ENCODE peak calls at places on chromosomes 1 and 21, in nine cellular contexts. F is ovary, U is OCI-LY7, X is bronchial epithelial cell, C is GM13977, Q is NB4, J is psoas muscle, G is mucosa of descending colon, D is heart left ventricle. Z is an unnamed sample.

GRCh38 chr21:30168086-30168485 is 1.5 kb upstream of the CLDN17 start:
- DNase-seq in F (no peak), U (no peak), X (peak; percentile 77), C (no peak), Q (no peak), J (no peak), G (no peak), D (no peak), Z (no peak)

GRCh38 chr1:214767221-214767620 is 164.2 kb downstream of the CENPF start:
- DNase-seq in F (no peak), U (no peak), X (no peak), C (no peak), Q (no peak), J (no peak), G (no peak), D (no peak), Z (no peak)

GRCh38 chr1:66271904-66272254 is 262.1 kb upstream of the SGIP1 start:
- DNase-seq in F (peak; percentile 49), U (peak; percentile 42), X (peak; percentile 75), C (no peak), Q (no peak), J (peak; percentile 67), G (peak; percentile 51), D (peak; percentile 75), Z (no peak)

GRCh38 chr1:96233422-96233821 is 488.2 kb upstream of the PTBP2 start:
- DNase-seq in F (no peak), U (no peak), X (no peak), C (no peak), Q (no peak), J (no peak), G (no peak), D (no peak), Z (no peak)

GRCh38 chr1:232628335-232629214 is 1.4 kb downstream of the SIPA1L2 start:
- DNase-seq in F (no peak), U (peak; percentile 66), X (peak; percentile 48), C (no peak), Q (peak; percentile 54), J (no peak), G (no peak), D (no peak), Z (no peak)

GRCh38 chr1:53430779-53431178 is 28.4 kb upstream of the DMRTB1 start:
- DNase-seq in F (no peak), U (no peak), X (no peak), C (no peak), Q (no peak), J (no peak), G (no peak), D (no peak), Z (no peak)

GRCh38 chr1:59238993-59239392 is 57.9 kb upstream of the FGGY start:
- DNase-seq in F (no peak), U (no peak), X (no peak), C (no peak), Q (no peak), J (no peak), G (peak; percentile 19), D (no peak), Z (no peak)

GRCh38 chr1:232463226-232463625 is 166.7 kb downstream of the SIPA1L2 start:
- DNase-seq in F (no peak), U (no peak), X (no peak), C (no peak), Q (no peak), J (no peak), G (no peak), D (no peak), Z (no peak)

GRCh38 chr1:88063605-88064004 is 620.5 kb upstream of the PKN2 start:
- DNase-seq in F (no peak), U (no peak), X (peak; percentile 33), C (no peak), Q (no peak), J (no peak), G (no peak), D (no peak), Z (no peak)

GRCh38 chr1:218674280-218674773 is 329.2 kb downstream of the TGFB2 start:
- DNase-seq in F (peak; percentile 11), U (no peak), X (peak; percentile 74), C (no peak), Q (peak; percentile 11), J (no peak), G (no peak), D (peak; percentile 12), Z (no peak)

GRCh38 chr1:42815938-42816599 is 853 bp upstream of the ERMAP start:
- DNase-seq in F (no peak), U (peak; percentile 3), X (peak; percentile 28), C (peak; percentile 18), Q (peak; percentile 34), J (no peak), G (peak; percentile 12), D (no peak), Z (no peak)

GRCh38 chr1:41338820-41339219 is 22.4 kb upstream of the FOXO6 start:
- DNase-seq in F (no peak), U (no peak), X (no peak), C (no peak), Q (no peak), J (no peak), G (no peak), D (no peak), Z (no peak)

GRCh38 chr1:62247391-62248168 is 52.9 kb downstream of the L1TD1 start:
- DNase-seq in F (no peak), U (no peak), X (no peak), C (no peak), Q (no peak), J (no peak), G (no peak), D (no peak), Z (no peak)

DNA sequence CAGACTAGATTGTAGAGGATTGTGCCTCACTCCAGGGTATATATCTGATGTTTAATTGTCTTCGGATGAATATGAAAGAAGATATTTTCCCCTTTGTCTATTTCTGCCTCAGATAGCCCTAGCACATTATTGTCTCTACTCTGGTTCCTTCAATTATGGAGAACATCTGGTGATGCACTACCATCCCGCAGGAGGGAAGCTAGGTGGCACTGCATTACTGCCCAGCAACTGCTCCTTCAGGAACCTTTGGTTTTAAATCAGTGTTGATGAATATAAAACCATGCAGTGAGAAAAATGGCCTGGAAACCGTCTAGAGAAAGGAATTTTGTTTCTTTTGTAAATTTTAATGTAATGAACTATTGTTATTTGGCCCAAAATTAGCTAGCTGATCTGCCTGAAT is 68.5 kb downstream of the GPR88 start:
- DNase-seq in F (peak; percentile 24), U (peak; percentile 2), X (peak; percentile 51), C (no peak), Q (peak; percentile 27), J (no peak), G (peak; percentile 47), D (peak; percentile 28), Z (no peak)
- TF ChIP-seq CTCF in F (peak; percentile 54), U (peak; percentile 50), X (peak; percentile 62), C (peak; percentile 51), Q (peak; percentile 19), J (peak; percentile 42), G (peak; percentile 14), D (peak; percentile 80), Z (no peak)

DNA sequence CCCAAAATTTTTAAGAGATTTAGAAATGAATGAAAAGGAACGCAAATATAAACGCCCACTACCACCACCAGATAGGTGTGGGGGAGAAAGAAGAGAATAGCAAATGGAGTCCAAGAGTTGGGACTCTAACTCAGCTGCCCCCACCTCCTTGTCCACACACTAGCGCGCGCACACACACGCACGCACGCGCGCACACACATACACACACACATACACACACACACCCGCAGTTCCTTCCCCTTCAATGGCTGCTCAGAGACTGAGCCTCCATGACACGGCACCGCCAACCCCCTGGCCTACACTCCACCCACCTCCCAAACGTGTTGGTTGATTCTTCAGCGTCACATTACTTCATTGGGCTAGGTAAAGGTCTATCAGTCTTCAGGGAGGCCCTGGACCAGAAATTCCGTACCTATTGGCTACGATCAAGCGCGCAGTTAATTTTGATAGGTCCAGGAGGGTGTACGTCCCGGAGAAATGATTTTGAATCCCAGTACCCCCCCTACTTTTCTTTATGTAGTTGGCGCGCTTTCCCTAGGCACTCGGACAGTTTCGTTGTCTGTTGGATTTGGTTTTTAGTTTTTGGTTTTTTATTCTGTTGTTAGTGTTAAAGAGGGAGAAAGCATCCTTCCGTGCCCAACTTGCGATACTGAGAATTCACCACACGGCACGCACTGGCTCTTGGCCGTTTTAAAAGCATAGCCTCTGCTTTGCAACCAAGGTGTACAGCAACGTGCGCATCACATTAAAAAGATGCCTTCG is at the start of gene ANP32E:
- DNase-seq in F (peak; percentile 96), U (peak; percentile 99), X (peak; percentile 99), C (peak; percentile 98), Q (peak; percentile 99), J (peak; percentile 97), G (peak; percentile 96), D (peak; percentile 97), Z (peak; percentile 95)
- TF ChIP-seq CTCF in F (peak; percentile 23), U (peak; percentile 67), X (no peak), C (no peak), Q (no peak), J (peak; percentile 28), G (no peak), D (no peak), Z (no peak)

DNA sequence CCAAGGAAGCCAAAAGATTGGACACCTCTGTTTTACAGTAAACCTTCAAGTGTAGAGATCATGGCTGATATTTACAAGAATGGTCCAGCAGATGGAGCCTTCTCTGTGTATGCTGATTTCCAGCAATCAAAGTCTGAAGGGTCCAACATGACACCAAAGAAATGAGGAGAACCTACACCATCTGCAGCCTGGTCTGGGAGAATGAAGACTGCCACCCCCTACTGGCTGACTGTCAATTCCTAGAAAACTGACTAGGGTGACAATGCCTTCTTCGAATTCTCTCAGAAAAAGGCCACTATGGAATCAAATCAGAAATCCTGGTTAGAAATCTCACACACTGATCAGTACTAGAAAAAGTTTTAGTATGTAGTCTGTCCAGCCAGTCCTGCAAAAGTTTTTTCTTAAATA is 83.3 kb downstream of the CDC42BPA start:
- DNase-seq in F (no peak), U (peak; percentile 53), X (peak; percentile 77), C (peak; percentile 27), Q (peak; percentile 77), J (no peak), G (peak; percentile 65), D (peak; percentile 18), Z (no peak)
- TF ChIP-seq CTCF in F (no peak), U (peak; percentile 77), X (peak; percentile 49), C (peak; percentile 30), Q (peak; percentile 63), J (peak; percentile 42), G (no peak), D (peak; percentile 49), Z (no peak)

DNA sequence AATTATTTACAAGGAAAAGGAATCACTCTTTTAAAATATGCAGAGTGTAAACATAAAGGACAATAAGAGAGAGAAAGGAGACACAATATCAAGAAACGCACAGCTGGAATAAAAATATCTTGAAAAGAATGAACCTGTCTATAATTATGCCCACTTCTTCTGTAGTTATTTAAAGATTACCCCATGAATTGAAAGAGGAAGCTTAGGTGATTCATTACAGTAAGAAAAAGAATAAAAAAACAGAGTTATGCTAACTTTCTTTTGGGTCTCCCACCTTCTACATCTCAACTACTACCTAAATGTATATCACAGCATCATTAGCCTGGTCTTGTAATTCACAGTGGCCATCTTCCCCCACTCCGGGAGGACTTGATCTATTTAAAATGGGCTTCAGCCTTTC is 182.1 kb downstream of the MRPL39 start:
- DNase-seq in F (no peak), U (no peak), X (no peak), C (no peak), Q (no peak), J (no peak), G (no peak), D (no peak), Z (no peak)
- TF ChIP-seq CTCF in F (no peak), U (no peak), X (no peak), C (no peak), Q (no peak), J (no peak), G (no peak), D (no peak), Z (no peak)

Z was measured in CD14-positive monocyte.